ENCODE peak calls at places on chromosome 4, in six cellular contexts. One of them, this sample, is unnamed.

GRCh38 chr4:109434793-109435080 is 1.1 kb downstream of the SEC24B start:
- DNase-seq in ovary: no peak
- DNase-seq in testis: no peak
- DNase-seq in sigmoid colon: no peak
- DNase-seq in esophagus squamous epithelium: no peak
- DNase-seq in body of pancreas: no peak
- DNase-seq in this sample: no peak

GRCh38 chr4:97457253-97457652 is 686.0 kb downstream of the STPG2 start:
- DNase-seq in ovary: no peak
- DNase-seq in testis: no peak
- DNase-seq in body of pancreas: no peak
- DNase-seq in esophagus squamous epithelium: no peak
- DNase-seq in sigmoid colon: no peak
- DNase-seq in this sample: no peak

GRCh38 chr4:26912810-26913209 is 52.2 kb downstream of the STIM2 start:
- DNase-seq in esophagus squamous epithelium: no peak
- DNase-seq in testis: no peak
- DNase-seq in ovary: peak
- DNase-seq in sigmoid colon: no peak
- DNase-seq in body of pancreas: no peak
- DNase-seq in this sample: no peak

GRCh38 chr4:155708782-155709181 is 42.1 kb downstream of the GUCY1A1 start:
- DNase-seq in body of pancreas: no peak
- DNase-seq in testis: no peak
- DNase-seq in sigmoid colon: no peak
- DNase-seq in ovary: no peak
- DNase-seq in esophagus squamous epithelium: no peak
- DNase-seq in this sample: no peak

GRCh38 chr4:110629214-110629754 is 6.4 kb upstream of the PITX2 start:
- DNase-seq in ovary: no peak
- DNase-seq in esophagus squamous epithelium: no peak
- DNase-seq in testis: no peak
- DNase-seq in sigmoid colon: no peak
- DNase-seq in body of pancreas: no peak
- DNase-seq in this sample: peak

GRCh38 chr4:25856756-25857155 is 6.0 kb downstream of the SEL1L3 start:
- DNase-seq in testis: no peak
- DNase-seq in sigmoid colon: no peak
- DNase-seq in body of pancreas: no peak
- DNase-seq in esophagus squamous epithelium: no peak
- DNase-seq in ovary: no peak
- DNase-seq in this sample: no peak

GRCh38 chr4:188107931-188108843 is 1.2 kb downstream of the TRIML2 start:
- DNase-seq in body of pancreas: no peak
- DNase-seq in testis: no peak
- DNase-seq in esophagus squamous epithelium: no peak
- DNase-seq in sigmoid colon: no peak
- DNase-seq in ovary: no peak
- DNase-seq in this sample: no peak

GRCh38 chr4:76948441-76949292 is 885 bp upstream of the SEPTIN11 start:
- DNase-seq in sigmoid colon: peak
- DNase-seq in ovary: peak
- DNase-seq in esophagus squamous epithelium: no peak
- DNase-seq in body of pancreas: peak
- DNase-seq in testis: peak
- DNase-seq in this sample: peak

GRCh38 chr4:124053872-124054538 is 657.4 kb downstream of the SPRY1 start:
- DNase-seq in sigmoid colon: no peak
- DNase-seq in testis: no peak
- DNase-seq in ovary: no peak
- DNase-seq in esophagus squamous epithelium: no peak
- DNase-seq in body of pancreas: no peak
- DNase-seq in this sample: no peak

GRCh38 chr4:71338846-71339593 is at the start of gene SLC4A4:
- DNase-seq in body of pancreas: no peak
- DNase-seq in testis: no peak
- DNase-seq in sigmoid colon: no peak
- DNase-seq in ovary: no peak
- DNase-seq in esophagus squamous epithelium: no peak
- DNase-seq in this sample: no peak

GRCh38 chr4:27947320-27947719 is 1086.7 kb downstream of the STIM2 start:
- DNase-seq in ovary: no peak
- DNase-seq in esophagus squamous epithelium: no peak
- DNase-seq in body of pancreas: no peak
- DNase-seq in testis: no peak
- DNase-seq in sigmoid colon: no peak
- DNase-seq in this sample: no peak

DNA sequence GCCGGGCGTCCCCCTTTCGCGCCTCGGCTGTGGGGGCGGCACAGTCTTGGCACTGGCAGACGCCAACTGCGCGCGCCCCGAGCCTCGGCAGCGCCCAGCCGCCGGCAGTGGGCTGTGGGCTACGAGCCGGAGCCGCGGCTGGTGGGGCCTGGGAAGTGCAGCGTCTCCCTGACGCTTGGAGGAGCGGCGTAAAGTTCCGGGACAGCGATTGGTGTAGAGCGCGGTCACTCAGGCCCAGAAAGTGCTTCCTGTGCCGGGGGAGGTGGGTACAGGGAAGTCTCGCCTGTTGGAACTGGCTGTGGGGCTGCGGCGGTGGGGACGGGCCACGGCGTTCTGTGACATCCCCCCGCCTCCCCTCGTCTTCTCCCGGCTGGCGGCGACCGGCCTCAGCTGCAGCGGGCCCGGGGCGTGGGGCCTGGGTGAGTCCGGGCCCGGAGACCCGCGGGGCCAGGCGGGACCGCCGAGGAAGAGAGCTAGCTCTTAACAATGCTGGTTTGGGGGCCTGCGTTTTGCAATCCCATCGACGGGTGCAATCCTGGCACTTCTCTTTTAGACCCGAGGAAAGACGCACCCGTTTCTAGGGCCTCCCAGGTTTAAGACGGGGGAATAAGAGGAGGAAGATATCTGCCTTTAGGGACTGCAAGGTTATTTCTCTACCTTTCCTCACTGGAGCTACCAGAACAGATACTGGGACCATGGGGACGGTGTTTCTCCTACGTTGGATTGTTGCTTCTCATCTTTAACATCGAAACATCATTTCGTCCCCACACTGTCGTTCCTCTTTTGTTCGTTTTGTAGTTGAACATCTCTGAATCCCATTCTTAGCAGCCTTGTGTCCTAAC is at the start of the genes RWDD4 and TRAPPC11:
- DNase-seq in sigmoid colon: peak
- DNase-seq in ovary: peak
- DNase-seq in esophagus squamous epithelium: peak
- DNase-seq in testis: peak
- DNase-seq in body of pancreas: peak
- DNase-seq in this sample: peak
- TF ChIP-seq POLR2A in sigmoid colon: peak
- TF ChIP-seq POLR2A in ovary: peak
- TF ChIP-seq POLR2A in esophagus squamous epithelium: peak
- TF ChIP-seq POLR2A in testis: peak
- TF ChIP-seq POLR2A in body of pancreas: peak
- TF ChIP-seq POLR2A in this sample: peak

GRCh38 chr4:174869334-174869733 is 40.3 kb upstream of the GLRA3 start:
- DNase-seq in sigmoid colon: no peak
- DNase-seq in body of pancreas: no peak
- DNase-seq in ovary: no peak
- DNase-seq in testis: no peak
- DNase-seq in esophagus squamous epithelium: no peak
- DNase-seq in this sample: no peak

GRCh38 chr4:174874898-174875297 is 43.3 kb upstream of the ADAM29 start:
- DNase-seq in esophagus squamous epithelium: no peak
- DNase-seq in testis: no peak
- DNase-seq in sigmoid colon: no peak
- DNase-seq in body of pancreas: no peak
- DNase-seq in ovary: no peak
- DNase-seq in this sample: no peak

GRCh38 chr4:174870311-174870710 is 41.3 kb upstream of the GLRA3 start:
- DNase-seq in testis: no peak
- DNase-seq in ovary: no peak
- DNase-seq in body of pancreas: no peak
- DNase-seq in sigmoid colon: no peak
- DNase-seq in esophagus squamous epithelium: no peak
- DNase-seq in this sample: no peak

GRCh38 chr4:174871407-174871806 is 42.4 kb upstream of the GLRA3 start:
- DNase-seq in sigmoid colon: no peak
- DNase-seq in ovary: no peak
- DNase-seq in esophagus squamous epithelium: no peak
- DNase-seq in testis: no peak
- DNase-seq in body of pancreas: no peak
- DNase-seq in this sample: no peak

DNA sequence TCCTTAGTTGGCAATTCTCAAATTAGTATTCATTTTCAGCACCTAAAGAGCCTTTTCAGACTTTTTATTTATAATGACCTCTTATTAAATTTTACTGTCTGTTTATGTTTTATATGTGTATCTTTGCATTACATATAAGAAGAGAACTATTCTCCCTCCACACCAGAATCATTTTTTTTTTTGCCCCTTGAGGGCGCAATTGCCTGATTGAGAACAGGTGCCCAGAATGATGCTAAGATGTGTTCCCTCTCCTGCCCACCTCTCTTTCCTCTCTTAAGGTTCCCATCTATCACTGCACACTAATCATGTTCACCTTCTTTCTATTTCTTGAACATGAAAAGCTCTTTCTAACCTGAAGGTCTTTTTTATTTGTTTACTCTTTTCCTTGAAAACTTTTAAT is 44.2 kb upstream of the ADAM29 start:
- DNase-seq in ovary: no peak
- DNase-seq in sigmoid colon: no peak
- DNase-seq in esophagus squamous epithelium: no peak
- DNase-seq in testis: peak
- DNase-seq in body of pancreas: no peak
- DNase-seq in this sample: no peak
- TF ChIP-seq CTCF in ovary: no peak
- TF ChIP-seq CTCF in sigmoid colon: no peak
- TF ChIP-seq CTCF in esophagus squamous epithelium: no peak
- TF ChIP-seq CTCF in testis: peak
- TF ChIP-seq CTCF in body of pancreas: no peak
- TF ChIP-seq CTCF in this sample: no peak

GRCh38 chr4:73098713-73099112 is 29.2 kb upstream of the COX18 start:
- DNase-seq in sigmoid colon: no peak
- DNase-seq in testis: no peak
- DNase-seq in body of pancreas: no peak
- DNase-seq in esophagus squamous epithelium: no peak
- DNase-seq in ovary: no peak
- DNase-seq in this sample: no peak

GRCh38 chr4:73103799-73104503 is 34.4 kb upstream of the COX18 start:
- DNase-seq in esophagus squamous epithelium: no peak
- DNase-seq in ovary: no peak
- DNase-seq in testis: no peak
- DNase-seq in body of pancreas: no peak
- DNase-seq in sigmoid colon: no peak
- DNase-seq in this sample: no peak

GRCh38 chr4:73104695-73105094 is 35.2 kb upstream of the COX18 start:
- DNase-seq in esophagus squamous epithelium: no peak
- DNase-seq in body of pancreas: no peak
- DNase-seq in testis: no peak
- DNase-seq in ovary: no peak
- DNase-seq in sigmoid colon: no peak
- DNase-seq in this sample: no peak

GRCh38 chr4:73099143-73099542 is 29.6 kb upstream of the COX18 start:
- DNase-seq in ovary: no peak
- DNase-seq in sigmoid colon: no peak
- DNase-seq in esophagus squamous epithelium: no peak
- DNase-seq in testis: no peak
- DNase-seq in body of pancreas: no peak
- DNase-seq in this sample: no peak
- TF ChIP-seq POLR2A in ovary: no peak
- TF ChIP-seq POLR2A in sigmoid colon: no peak
- TF ChIP-seq POLR2A in esophagus squamous epithelium: no peak
- TF ChIP-seq POLR2A in testis: no peak
- TF ChIP-seq POLR2A in body of pancreas: no peak
- TF ChIP-seq POLR2A in this sample: no peak

GRCh38 chr4:153084939-153085630 is 119.2 kb upstream of the TRIM2 start:
- DNase-seq in sigmoid colon: peak
- DNase-seq in testis: peak
- DNase-seq in body of pancreas: peak
- DNase-seq in ovary: peak
- DNase-seq in esophagus squamous epithelium: no peak
- DNase-seq in this sample: peak

GRCh38 chr4:153081693-153082092 is 122.5 kb upstream of the TRIM2 start:
- DNase-seq in ovary: no peak
- DNase-seq in body of pancreas: no peak
- DNase-seq in sigmoid colon: no peak
- DNase-seq in esophagus squamous epithelium: no peak
- DNase-seq in testis: no peak
- DNase-seq in this sample: peak

GRCh38 chr4:153082322-153083301 is 121.6 kb upstream of the TRIM2 start:
- DNase-seq in body of pancreas: no peak
- DNase-seq in ovary: no peak
- DNase-seq in sigmoid colon: no peak
- DNase-seq in esophagus squamous epithelium: no peak
- DNase-seq in testis: no peak
- DNase-seq in this sample: no peak

GRCh38 chr4:153084249-153084648 is 120.0 kb upstream of the TRIM2 start:
- DNase-seq in ovary: no peak
- DNase-seq in testis: no peak
- DNase-seq in body of pancreas: no peak
- DNase-seq in sigmoid colon: no peak
- DNase-seq in esophagus squamous epithelium: no peak
- DNase-seq in this sample: no peak

DNA sequence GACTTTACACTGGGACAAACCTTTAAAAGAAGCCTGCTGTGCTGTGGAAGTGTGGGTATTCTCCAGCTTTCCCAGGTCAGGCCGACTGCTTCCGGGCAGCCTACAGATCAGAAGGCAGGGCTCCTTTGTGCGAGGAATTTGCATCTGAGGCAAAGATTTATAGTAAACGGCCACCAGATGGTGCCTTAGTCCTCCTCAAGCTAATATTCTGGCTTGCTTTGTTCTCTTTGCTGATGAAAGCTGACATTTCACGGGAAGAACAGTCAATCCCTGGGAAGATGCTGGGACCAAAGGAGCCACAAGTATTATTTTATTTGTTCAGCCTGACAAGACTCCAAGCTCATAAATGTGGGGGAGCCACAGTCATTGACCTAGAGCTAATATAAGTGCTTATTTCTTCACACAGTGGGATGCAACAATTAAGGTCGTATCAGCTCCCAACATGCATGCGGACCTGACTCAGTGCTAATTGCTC is 120.8 kb upstream of the TRIM2 start:
- DNase-seq in body of pancreas: peak
- DNase-seq in testis: peak
- DNase-seq in esophagus squamous epithelium: no peak
- DNase-seq in sigmoid colon: no peak
- DNase-seq in ovary: no peak
- DNase-seq in this sample: peak
- TF ChIP-seq CTCF in body of pancreas: peak
- TF ChIP-seq CTCF in testis: peak
- TF ChIP-seq CTCF in esophagus squamous epithelium: peak
- TF ChIP-seq CTCF in sigmoid colon: peak
- TF ChIP-seq CTCF in ovary: peak
- TF ChIP-seq CTCF in this sample: no peak

GRCh38 chr4:1872918-1873269 is 1.7 kb downstream of the NSD2 start:
- DNase-seq in sigmoid colon: no peak
- DNase-seq in esophagus squamous epithelium: no peak
- DNase-seq in body of pancreas: no peak
- DNase-seq in testis: no peak
- DNase-seq in ovary: no peak
- DNase-seq in this sample: no peak
- TF ChIP-seq POLR2A in sigmoid colon: no peak
- TF ChIP-seq POLR2A in esophagus squamous epithelium: no peak
- TF ChIP-seq POLR2A in body of pancreas: no peak
- TF ChIP-seq POLR2A in testis: no peak
- TF ChIP-seq POLR2A in ovary: no peak
- TF ChIP-seq POLR2A in this sample: no peak

GRCh38 chr4:7238300-7238960 is 46.1 kb downstream of the SORCS2 start:
- DNase-seq in testis: no peak
- DNase-seq in sigmoid colon: no peak
- DNase-seq in body of pancreas: no peak
- DNase-seq in esophagus squamous epithelium: no peak
- DNase-seq in ovary: no peak
- DNase-seq in this sample: no peak
- TF ChIP-seq CTCF in testis: no peak
- TF ChIP-seq CTCF in sigmoid colon: no peak
- TF ChIP-seq CTCF in body of pancreas: no peak
- TF ChIP-seq CTCF in esophagus squamous epithelium: no peak
- TF ChIP-seq CTCF in ovary: no peak
- TF ChIP-seq CTCF in this sample: no peak

This sample was measured in lower leg skin.